ENCODE peak calls at places on chromosomes 13 and 19, in four cellular contexts. H is body of pancreas; V is stimulated activated CD8-positive, alpha-beta memory T cell treated with anti-CD3 and anti-CD28 coated beads, Interleukin-12 subunit alpha, Interleukin-12 subunit beta, amount 100 ng/mL, for 1 hour; M is A549. Y is an unnamed sample.

GRCh38 chr13:23876265-23876664 is 12.9 kb downstream of the MIPEP start:
- DNase-seq in H (peak), V (no peak), M (no peak), Y (no peak)

GRCh38 chr19:39152066-39152465 is 26.5 kb downstream of the PAK4 start:
- DNase-seq in H (no peak), V (no peak), M (no peak), Y (no peak)

GRCh38 chr19:55688422-55689218 is 13.6 kb downstream of the EPN1 start:
- DNase-seq in H (no peak), V (no peak), M (no peak), Y (no peak)

GRCh38 chr13:49298903-49299605 is 51.3 kb downstream of the CDADC1 start:
- DNase-seq in H (no peak), V (no peak), M (no peak), Y (no peak)

GRCh38 chr13:28538932-28539331 is 44.0 kb upstream of the FLT1 start:
- DNase-seq in H (no peak), V (no peak), M (no peak), Y (no peak)

GRCh38 chr19:4208385-4209094 is 20.8 kb upstream of the EBI3 start:
- DNase-seq in H (no peak), V (no peak), M (peak), Y (no peak)

GRCh38 chr13:62250501-62251175 is 835.0 kb upstream of the PCDH20 start:
- DNase-seq in H (no peak), V (no peak), M (no peak), Y (peak)

GRCh38 chr13:33186851-33187250 is 98.7 kb downstream of the STARD13 start:
- DNase-seq in H (no peak), V (no peak), M (no peak), Y (peak)

GRCh38 chr19:32287811-32288227 is 57.6 kb upstream of the ZNF507 start:
- DNase-seq in H (peak), V (no peak), M (peak), Y (peak)

GRCh38 chr13:104204177-104204576 is 1138.0 kb upstream of the SLC10A2 start:
- DNase-seq in H (no peak), V (no peak), M (no peak), Y (no peak)

GRCh38 chr13:44573790-44574465 is 2.2 kb downstream of the TSC22D1 start:
- DNase-seq in H (peak), V (no peak), M (peak), Y (no peak)